ENCODE peak calls at places on chromosomes 4 and X, in four cellular contexts. One of them, this sample, is unnamed.

GRCh38 chrX:24657671-24658410 is 10.7 kb upstream of the PCYT1B start:
- DNase-seq in IMR-90: no peak
- DNase-seq in mesenchymal stem cell: no peak
- DNase-seq in mesendoderm: no peak
- DNase-seq in this sample: no peak

GRCh38 chrX:34578237-34578636 is 78.8 kb downstream of the TMEM47 start:
- DNase-seq in IMR-90: peak
- DNase-seq in mesenchymal stem cell: peak
- DNase-seq in mesendoderm: peak
- DNase-seq in this sample: peak

GRCh38 chr4:183989931-183990330 is 84.8 kb downstream of the STOX2 start:
- DNase-seq in IMR-90: peak
- DNase-seq in mesenchymal stem cell: peak
- DNase-seq in mesendoderm: no peak
- DNase-seq in this sample: no peak

GRCh38 chr4:125268065-125268755 is 46.5 kb upstream of the FAT4 start:
- DNase-seq in IMR-90: no peak
- DNase-seq in mesenchymal stem cell: peak
- DNase-seq in mesendoderm: no peak
- DNase-seq in this sample: no peak

GRCh38 chrX:39946822-39947221 is 150.9 kb downstream of the BCOR start:
- DNase-seq in IMR-90: peak
- DNase-seq in mesenchymal stem cell: peak
- DNase-seq in mesendoderm: no peak
- DNase-seq in this sample: no peak

GRCh38 chr4:66193487-66193886 is 523.2 kb upstream of the EPHA5 start:
- DNase-seq in IMR-90: no peak
- DNase-seq in mesenchymal stem cell: no peak
- DNase-seq in mesendoderm: no peak
- DNase-seq in this sample: no peak

GRCh38 chrX:10025742-10026493 is 58.8 kb downstream of the CLDN34 start:
- DNase-seq in IMR-90: no peak
- DNase-seq in mesenchymal stem cell: no peak
- DNase-seq in mesendoderm: no peak
- DNase-seq in this sample: no peak

GRCh38 chr4:3655485-3656429 is 110.4 kb upstream of the ADRA2C start:
- DNase-seq in IMR-90: no peak
- DNase-seq in mesenchymal stem cell: no peak
- DNase-seq in mesendoderm: peak
- DNase-seq in this sample: no peak

GRCh38 chrX:31499120-31499519 is 427.3 kb upstream of the FTHL17 start:
- DNase-seq in IMR-90: peak
- DNase-seq in mesenchymal stem cell: peak
- DNase-seq in mesendoderm: peak
- DNase-seq in this sample: no peak

GRCh38 chr4:111792592-111792991 is 352.7 kb upstream of the FAM241A start:
- DNase-seq in IMR-90: no peak
- DNase-seq in mesenchymal stem cell: no peak
- DNase-seq in mesendoderm: peak
- DNase-seq in this sample: no peak

GRCh38 chr4:120085705-120086104 is 19.1 kb upstream of the MAD2L1 start:
- DNase-seq in IMR-90: peak
- DNase-seq in mesenchymal stem cell: peak
- DNase-seq in mesendoderm: peak
- DNase-seq in this sample: no peak

GRCh38 chr4:118738090-118738489 is 52.9 kb downstream of the METTL14 start:
- DNase-seq in IMR-90: no peak
- DNase-seq in mesenchymal stem cell: no peak
- DNase-seq in mesendoderm: no peak
- DNase-seq in this sample: no peak

GRCh38 chr4:10369517-10369916 is 87.7 kb downstream of the ZNF518B start:
- DNase-seq in IMR-90: no peak
- DNase-seq in mesenchymal stem cell: no peak
- DNase-seq in mesendoderm: no peak
- DNase-seq in this sample: no peak

DNA sequence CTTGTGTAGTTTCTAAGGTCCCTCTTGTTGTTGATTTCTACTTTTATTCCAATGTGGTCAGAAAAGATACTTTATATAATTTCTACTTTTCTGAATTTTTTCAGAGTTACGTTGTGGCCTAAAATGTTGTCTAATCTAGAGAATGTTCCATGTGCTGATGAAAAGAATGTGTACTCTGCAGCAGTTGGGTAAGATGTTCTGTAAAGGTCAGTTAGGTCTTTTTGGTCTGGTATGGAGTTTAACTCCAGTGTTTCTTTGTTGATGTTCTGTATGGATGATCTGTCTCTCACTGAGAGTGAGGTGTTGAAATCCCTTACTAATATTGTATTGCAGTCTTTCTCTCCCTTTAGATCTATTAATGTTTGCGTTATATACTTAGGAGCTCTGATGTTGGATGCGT is 37.0 kb upstream of the GPRIN3 start:
- DNase-seq in IMR-90: no peak
- DNase-seq in mesenchymal stem cell: peak
- DNase-seq in mesendoderm: no peak
- DNase-seq in this sample: no peak
- H3K27ac ChIP-seq in IMR-90: no peak
- H3K27ac ChIP-seq in mesenchymal stem cell: no peak
- H3K27ac ChIP-seq in mesendoderm: no peak
- H3K27ac ChIP-seq in this sample: no peak

GRCh38 chr4:54092800-54093608 is 7.0 kb upstream of the GSX2 start:
- DNase-seq in IMR-90: no peak
- DNase-seq in mesenchymal stem cell: no peak
- DNase-seq in mesendoderm: no peak
- DNase-seq in this sample: no peak
- H2AK5ac ChIP-seq in IMR-90: no peak
- H2AK5ac ChIP-seq in mesenchymal stem cell: no peak
- H2AK5ac ChIP-seq in mesendoderm: no peak
- H2AK5ac ChIP-seq in this sample: no peak

DNA sequence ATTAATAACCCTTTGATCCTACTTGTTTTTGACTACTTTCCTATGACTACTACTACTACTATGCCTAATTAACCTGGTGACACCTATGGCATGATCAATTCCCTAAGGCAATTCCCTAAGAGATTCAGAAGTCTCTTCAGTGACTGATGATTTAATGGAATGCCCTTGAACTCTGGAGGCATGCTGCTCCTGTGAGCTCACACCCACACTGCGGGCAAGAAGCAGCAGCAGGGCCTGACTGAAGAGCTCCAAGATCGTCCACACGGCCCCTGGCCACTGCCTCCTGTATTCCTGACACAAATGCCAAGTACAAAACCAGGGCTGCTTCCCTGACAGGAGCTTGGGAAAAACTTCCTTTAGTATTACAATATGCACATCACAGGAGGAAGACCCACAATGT is 74.2 kb upstream of the STS start:
- DNase-seq in IMR-90: no peak
- DNase-seq in mesenchymal stem cell: no peak
- DNase-seq in mesendoderm: peak
- DNase-seq in this sample: no peak
- H4K8ac ChIP-seq in IMR-90: no peak
- H4K8ac ChIP-seq in mesenchymal stem cell: no peak
- H4K8ac ChIP-seq in mesendoderm: no peak
- H4K8ac ChIP-seq in this sample: no peak

DNA sequence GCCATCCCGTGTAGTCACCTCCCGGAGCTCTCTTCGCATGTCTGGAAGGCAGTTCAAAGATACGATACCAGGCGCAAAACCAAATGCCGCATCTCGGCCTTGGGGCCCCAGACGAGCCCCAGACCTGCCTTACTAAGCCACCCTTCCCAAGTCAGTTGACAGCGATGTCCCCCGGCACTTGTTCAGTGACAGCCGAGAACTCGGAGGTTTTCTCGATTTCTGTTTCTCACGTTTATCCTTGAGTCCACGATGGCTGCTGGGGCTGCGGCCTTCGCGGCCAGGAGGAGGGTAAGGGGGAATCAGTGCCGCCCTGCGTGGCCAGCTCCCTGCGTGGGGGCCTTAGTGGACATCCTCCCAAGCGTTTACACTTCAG is 7.3 kb downstream of the MAEA start:
- DNase-seq in IMR-90: no peak
- DNase-seq in mesenchymal stem cell: no peak
- DNase-seq in mesendoderm: no peak
- DNase-seq in this sample: no peak
- H3K27ac ChIP-seq in IMR-90: no peak
- H3K27ac ChIP-seq in mesenchymal stem cell: no peak
- H3K27ac ChIP-seq in mesendoderm: no peak
- H3K27ac ChIP-seq in this sample: no peak

DNA sequence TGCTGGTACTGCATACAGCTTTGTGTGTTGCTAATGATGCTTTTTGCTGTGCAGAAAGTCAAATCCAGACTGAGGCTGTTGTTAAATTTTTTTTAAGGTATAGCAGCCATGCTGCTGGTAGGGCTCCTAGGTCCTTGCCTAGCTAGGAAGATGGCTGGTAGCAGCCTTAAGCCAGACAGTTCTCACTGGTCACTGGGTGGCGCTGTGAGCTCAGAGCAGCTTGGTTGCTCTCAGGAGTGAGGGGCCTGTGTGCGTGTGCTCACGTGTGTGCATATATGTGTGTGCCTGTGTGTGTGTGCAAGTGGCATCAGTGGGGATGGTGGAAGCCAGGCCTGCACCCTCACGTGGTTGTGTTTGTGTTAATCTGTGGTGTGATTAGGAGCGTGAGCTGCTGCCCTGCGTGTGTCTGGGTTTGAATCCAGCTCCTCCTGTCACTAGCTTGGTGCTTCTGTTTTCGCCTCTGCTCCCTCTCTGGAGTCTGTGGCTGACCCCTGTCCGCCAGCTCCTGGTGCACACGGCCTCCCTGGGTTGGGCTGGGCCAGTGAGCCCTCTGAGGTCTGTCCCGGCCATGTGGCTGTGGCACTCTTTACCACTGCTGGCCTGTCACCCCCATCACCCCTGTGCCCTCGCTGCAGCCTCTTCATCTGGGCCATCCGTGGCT is 46.1 kb downstream of the SORCS2 start:
- DNase-seq in IMR-90: no peak
- DNase-seq in mesenchymal stem cell: no peak
- DNase-seq in mesendoderm: peak
- DNase-seq in this sample: no peak
- H2AK5ac ChIP-seq in IMR-90: no peak
- H2AK5ac ChIP-seq in mesenchymal stem cell: no peak
- H2AK5ac ChIP-seq in mesendoderm: no peak
- H2AK5ac ChIP-seq in this sample: peak

This sample was measured in neuronal stem cell.